ENCODE peak calls at places on chromosomes 4 and X, in nine cellular contexts. X is Peyer's patch, W is Panc1, Z is heart left ventricle, H is foreskin fibroblast, A is IMR-90, C is SK-N-SH, U is GM23338, J is cardiac fibroblast. G is an unnamed sample.

GRCh38 chr4:26116057-26116456 is 202.0 kb downstream of the SMIM20 start:
- DNase-seq in U (no peak), W (no peak), C (no peak), H (no peak), Z (no peak), X (no peak), J (no peak), A (no peak), G (no peak)

GRCh38 chrX:30504309-30504708 is 73.3 kb downstream of the TASL start:
- DNase-seq in H (no peak), W (no peak), Z (no peak), X (no peak), U (peak; percentile 24), A (peak; percentile 41), C (peak; percentile 8), J (peak; percentile 56), G (peak; percentile 67)

GRCh38 chr4:128385199-128385598 is 97.6 kb upstream of the PGRMC2 start:
- DNase-seq in W (no peak), J (no peak), Z (no peak), C (no peak), U (no peak), H (no peak), A (no peak), X (no peak), G (no peak)

GRCh38 chrX:137234651-137235402 is 201.0 kb upstream of the GPR101 start:
- DNase-seq in X (no peak), A (no peak), C (no peak), H (no peak), J (no peak), Z (no peak), W (no peak), U (no peak), G (no peak)

GRCh38 chrX:151505796-151506195 is 57.7 kb upstream of the PASD1 start:
- DNase-seq in J (no peak), Z (peak; percentile 28), C (peak; percentile 4), U (peak; percentile 62), H (no peak), X (no peak), A (no peak), W (no peak), G (peak; percentile 8)

GRCh38 chr4:124414641-124415040 is 297.9 kb downstream of the ANKRD50 start:
- DNase-seq in H (peak; percentile 50), U (no peak), Z (no peak), J (peak; percentile 87), C (no peak), A (peak; percentile 70), W (no peak), X (no peak), G (peak; percentile 39)

GRCh38 chrX:363621-364375 is 22.9 kb downstream of the PPP2R3B start:
- DNase-seq in C (no peak), A (no peak), J (no peak), W (no peak), H (no peak), U (no peak), Z (no peak), X (no peak), G (no peak)

GRCh38 chr4:186606593-186606992 is 51.2 kb upstream of the MTNR1A start:
- DNase-seq in J (peak; percentile 63), U (no peak), X (no peak), Z (no peak), W (no peak), H (no peak), C (no peak), A (peak; percentile 40), G (no peak)

GRCh38 chr4:3137908-3138307 is 63.4 kb downstream of the HTT start:
- DNase-seq in J (no peak), H (no peak), W (no peak), Z (no peak), U (no peak), A (no peak), C (no peak), X (no peak), G (no peak)

GRCh38 chr4:3135155-3136011 is 60.9 kb downstream of the HTT start:
- DNase-seq in C (no peak), W (no peak), H (no peak), U (no peak), Z (no peak), J (no peak), X (no peak), A (no peak), G (peak; percentile 47)

GRCh38 chr4:3130826-3131225 is 56.3 kb downstream of the HTT start:
- DNase-seq in J (no peak), W (no peak), A (no peak), X (no peak), Z (no peak), U (no peak), C (no peak), H (no peak), G (no peak)

GRCh38 chr4:3134201-3134600 is 59.7 kb downstream of the HTT start:
- DNase-seq in C (no peak), J (no peak), W (no peak), X (no peak), Z (no peak), H (no peak), A (no peak), U (no peak), G (no peak)

GRCh38 chr4:3136454-3136853 is 62.0 kb downstream of the HTT start:
- DNase-seq in A (peak; percentile 21), W (no peak), H (no peak), U (no peak), Z (no peak), C (no peak), J (peak; percentile 45), X (no peak), G (peak; percentile 56)
- TF ChIP-seq CTCF in A (peak; percentile 39), W (peak; percentile 26), H (peak; percentile 12), U (peak; percentile 17), Z (peak; percentile 25), C (peak; percentile 62), J (peak; percentile 24), X (peak; percentile 22), G (peak; percentile 26)

GRCh38 chr4:139957986-139958737 is 195.8 kb downstream of the MAML3 start:
- DNase-seq in H (no peak), X (no peak), C (no peak), Z (no peak), U (no peak), J (no peak), W (no peak), A (no peak), G (no peak)

GRCh38 chr4:139955600-139955999 is 198.4 kb downstream of the MAML3 start:
- DNase-seq in X (no peak), U (peak; percentile 21), Z (no peak), J (no peak), H (no peak), C (no peak), A (no peak), W (no peak), G (no peak)

GRCh38 chr4:139957108-139957464 is 196.9 kb downstream of the MAML3 start:
- DNase-seq in H (no peak), C (no peak), X (no peak), Z (no peak), J (no peak), W (no peak), A (no peak), U (no peak), G (no peak)

GRCh38 chr4:139954512-139954911 is 199.5 kb downstream of the MAML3 start:
- DNase-seq in H (no peak), Z (no peak), U (no peak), X (no peak), W (no peak), A (no peak), J (no peak), C (no peak), G (no peak)

DNA sequence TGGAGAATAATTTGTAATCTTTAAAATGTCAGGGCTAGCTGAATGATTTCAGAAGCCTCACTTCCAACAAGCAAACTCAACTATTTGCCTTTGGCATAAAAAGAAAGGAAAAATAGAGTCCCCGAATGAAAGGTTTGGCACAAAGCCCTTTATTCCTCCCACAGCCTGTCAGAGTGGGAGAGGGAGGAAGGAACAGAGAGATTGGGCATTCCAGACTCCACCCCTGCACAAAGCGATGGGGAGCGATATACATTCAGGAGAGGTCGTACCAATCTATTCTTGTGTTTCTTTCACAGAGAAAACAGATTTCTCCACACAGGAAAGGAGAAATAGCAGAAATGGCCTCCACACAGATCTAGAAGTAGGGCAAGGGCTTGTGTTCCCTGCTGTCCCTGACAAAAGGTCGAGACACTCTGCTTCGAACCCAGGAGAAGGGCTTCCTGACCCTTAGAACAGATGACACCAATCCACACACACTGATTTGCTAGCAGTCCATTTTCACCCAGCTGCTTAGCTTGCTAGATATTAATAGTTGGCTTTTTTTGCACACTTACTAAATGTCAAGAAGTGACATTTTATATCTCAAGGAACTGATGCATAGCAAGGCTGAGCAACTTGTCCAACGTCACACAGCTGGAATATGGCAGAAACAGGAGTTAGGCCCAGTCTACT is 197.4 kb downstream of the MAML3 start:
- DNase-seq in U (no peak), Z (no peak), W (no peak), C (no peak), H (no peak), A (no peak), X (no peak), J (no peak), G (peak; percentile 55)
- H3K4me3 ChIP-seq in U (no peak overlapping the region), Z (peak overlapping the region; percentile 0), W (no peak overlapping the region), C (peak overlapping the region; percentile 10), H (no peak overlapping the region), A (no peak overlapping the region), X (no peak overlapping the region), J (no peak overlapping the region), G (no peak overlapping the region)

GRCh38 chrX:92224406-92224805 is 445.2 kb downstream of the PCDH11X start:
- DNase-seq in U (no peak), J (no peak), A (no peak), W (no peak), C (no peak), X (no peak), H (no peak), Z (no peak), G (no peak)
- TF ChIP-seq CTCF in U (no peak), J (no peak), A (no peak), W (no peak), C (no peak), X (no peak), H (no peak), Z (no peak), G (no peak)

GRCh38 chrX:10083809-10084208 is 73.0 kb upstream of the CLCN4 start:
- DNase-seq in H (no peak), W (no peak), U (no peak), Z (no peak), A (no peak), J (no peak), X (no peak), C (no peak), G (peak; percentile 53)

GRCh38 chrX:10087391-10087790 is 69.4 kb upstream of the CLCN4 start:
- DNase-seq in H (no peak), C (no peak), J (no peak), Z (no peak), X (no peak), U (no peak), A (no peak), W (no peak), G (no peak)

GRCh38 chrX:10086683-10087082 is 70.1 kb upstream of the CLCN4 start:
- DNase-seq in C (no peak), A (no peak), Z (no peak), X (no peak), W (no peak), J (no peak), H (no peak), U (no peak), G (no peak)

GRCh38 chrX:10089378-10089795 is 67.4 kb upstream of the CLCN4 start:
- DNase-seq in Z (no peak), A (peak; percentile 36), X (no peak), J (no peak), U (no peak), H (no peak), C (no peak), W (no peak), G (peak; percentile 16)

DNA sequence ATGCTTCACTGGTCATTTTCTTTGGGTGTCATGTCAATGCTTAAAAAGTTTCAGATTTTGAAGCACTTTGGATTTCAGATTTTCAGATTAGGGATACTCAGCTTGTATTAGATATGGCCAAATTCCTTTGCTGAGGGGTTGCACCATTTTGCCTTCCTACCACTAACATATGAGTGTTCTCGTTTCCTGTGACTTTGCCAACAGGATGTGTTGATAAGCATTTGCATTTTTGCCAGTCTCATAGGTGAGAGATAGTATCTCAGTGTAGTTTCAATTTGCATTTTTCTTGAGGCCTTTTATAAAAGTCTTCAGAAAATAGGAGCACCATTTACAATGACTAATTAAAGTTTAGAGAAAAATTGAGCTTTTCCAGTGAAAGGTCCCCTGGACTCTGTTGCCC is 71.6 kb upstream of the CLCN4 start:
- DNase-seq in H (no peak), X (no peak), W (no peak), U (no peak), A (no peak), J (no peak), Z (no peak), C (no peak), G (peak; percentile 32)
- H3K4me3 ChIP-seq in H (no peak overlapping the region), X (no peak overlapping the region), W (no peak overlapping the region), U (no peak overlapping the region), A (no peak overlapping the region), J (no peak overlapping the region), Z (no peak overlapping the region), C (no peak overlapping the region), G (no peak overlapping the region)

G was measured in fibroblast of the aortic adventitia.